ENCODE peak calls at places on chromosomes 7 and 10, in four cellular contexts. G is A549, F is HepG2, C is K562. O is an unnamed sample.
A peak's percentile ranks its signal among the peaks of the same experiment; 100 is the strongest.

GRCh38 chr10:87867453-87867852 is 4.0 kb downstream of the PTEN start:
- DNase-seq in G (no peak), F (no peak), C (no peak), O (no peak)

GRCh38 chr7:149821191-149822148 is 16.7 kb upstream of the ZNF862 start:
- DNase-seq in G (no peak), F (peak; percentile 11), C (no peak), O (no peak)

GRCh38 chr7:147978651-147979050 is 611.9 kb upstream of the C7orf33 start:
- DNase-seq in G (no peak), F (no peak), C (no peak), O (no peak)

GRCh38 chr10:17113889-17114288 is 15.7 kb downstream of the CUBN start:
- DNase-seq in G (no peak), F (no peak), C (no peak), O (no peak)

GRCh38 chr7:138752568-138753518 is 45.0 kb upstream of the TMEM213 start:
- DNase-seq in G (peak; percentile 26), F (peak; percentile 92), C (no peak), O (peak; percentile 23)

GRCh38 chr7:24705481-24705954 is 51.7 kb downstream of the GSDME start:
- DNase-seq in G (no peak), F (no peak), C (no peak), O (no peak)

GRCh38 chr7:27178366-27178765 is 4.2 kb upstream of the HOXA10 start:
- DNase-seq in G (no peak), F (no peak), C (no peak), O (no peak)

GRCh38 chr10:31648966-31649365 is 279.7 kb downstream of the ARHGAP12 start:
- DNase-seq in G (no peak), F (no peak), C (no peak), O (no peak)

GRCh38 chr7:51324206-51324884 is 7.7 kb upstream of the COBL start:
- DNase-seq in G (no peak), F (no peak), C (no peak), O (no peak)

GRCh38 chr7:114653391-114654088 is 238.9 kb downstream of the FOXP2 start:
- DNase-seq in G (no peak), F (no peak), C (no peak), O (no peak)

GRCh38 chr7:44134943-44135628 is 6.0 kb downstream of the MYL7 start:
- DNase-seq in G (no peak), F (no peak), C (no peak), O (no peak)

GRCh38 chr10:73110345-73110849 is at the start of gene NUDT13:
- DNase-seq in G (peak; percentile 77), F (peak; percentile 83), C (peak; percentile 91), O (peak; percentile 56)

GRCh38 chr10:43226441-43226840 is 40.4 kb downstream of the RASGEF1A start:
- DNase-seq in G (no peak), F (no peak), C (no peak), O (peak; percentile 3)

GRCh38 chr7:107111196-107111595 is 57.6 kb upstream of the HBP1 start:
- DNase-seq in G (no peak), F (no peak), C (no peak), O (no peak)

GRCh38 chr7:46131916-46132795 is 211.1 kb upstream of the IGFBP3 start:
- DNase-seq in G (no peak), F (peak; percentile 43), C (no peak), O (peak; percentile 31)

GRCh38 chr7:7732566-7733290 is 14.3 kb upstream of the RPA3 start:
- DNase-seq in G (no peak), F (peak; percentile 70), C (no peak), O (no peak)

GRCh38 chr10:3554121-3554522 is 230.9 kb downstream of the KLF6 start:
- DNase-seq in G (no peak), F (no peak), C (no peak), O (no peak)

GRCh38 chr7:70027864-70028263 is 429.6 kb downstream of the AUTS2 start:
- DNase-seq in G (no peak), F (no peak), C (no peak), O (no peak)
- TF ChIP-seq NR3C1 in G (no peak), F (no peak), C (no peak), O (no peak)

DNA sequence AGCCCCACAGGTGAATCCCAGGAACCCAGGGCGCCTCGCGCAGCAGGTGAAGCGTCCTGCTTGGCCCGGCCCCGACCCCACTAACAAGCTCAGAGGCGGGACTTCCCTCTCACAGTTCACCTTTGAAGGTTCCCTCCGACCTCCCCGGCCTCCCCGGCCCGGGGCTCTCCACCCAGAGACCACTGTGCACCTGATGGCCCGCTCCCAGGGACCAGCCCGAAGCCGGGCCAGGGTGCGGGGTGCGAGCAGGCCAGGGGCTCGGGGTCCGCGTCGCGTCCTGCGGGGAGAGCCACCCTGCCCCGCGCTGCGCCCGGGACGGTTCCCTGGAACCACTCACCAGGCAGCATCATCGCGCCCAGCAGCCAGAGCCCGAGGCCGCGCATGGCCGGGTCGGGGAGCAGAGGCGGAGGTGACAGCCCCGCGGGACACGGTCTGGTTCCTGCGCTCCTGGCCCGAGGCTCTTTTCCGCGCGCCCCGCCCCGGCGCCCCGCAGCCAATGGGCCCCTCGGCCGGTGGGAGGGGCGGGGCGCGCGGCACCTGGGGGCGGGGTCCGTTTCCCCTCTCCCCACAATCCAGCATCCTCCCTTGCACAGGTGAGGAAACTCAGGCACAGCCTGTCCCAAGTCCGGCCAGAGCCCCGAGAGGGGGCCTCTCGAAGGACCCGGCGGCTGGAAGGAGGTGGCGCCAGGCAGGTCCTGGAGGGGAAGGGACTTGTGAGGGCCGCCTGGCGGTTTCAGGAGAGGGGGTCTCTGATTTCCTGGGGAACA is at the start of gene ADAM8:
- DNase-seq in G (no peak), F (no peak), C (peak; percentile 37), O (peak; percentile 87)
- TF ChIP-seq ESRRA in G (no peak), F (no peak), C (no peak), O (peak; percentile 36)

DNA sequence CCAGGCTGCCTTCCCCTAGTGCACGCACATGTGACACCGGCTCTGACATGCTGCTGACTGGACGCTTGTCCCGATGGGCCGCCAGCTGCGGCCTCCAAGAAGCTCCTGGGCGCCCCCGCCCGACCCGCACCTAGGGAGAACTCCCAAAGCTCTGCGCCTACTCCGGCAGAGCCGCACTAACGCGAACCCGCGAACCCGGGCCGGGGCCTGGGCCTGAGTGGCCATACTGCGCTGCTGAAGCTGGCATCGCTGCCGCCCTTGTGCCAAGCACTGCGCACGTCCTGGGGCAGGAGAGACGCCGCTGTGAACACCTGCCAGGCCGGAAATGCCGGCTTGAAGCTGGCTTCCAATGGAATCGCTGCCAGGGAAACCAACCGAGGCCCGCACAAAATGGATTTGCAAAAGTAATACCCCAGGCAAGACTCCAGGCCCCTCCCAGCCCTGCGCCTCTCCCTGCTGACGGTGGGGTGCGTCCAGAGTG is 85.1 kb downstream of the WASHC2A start:
- DNase-seq in G (no peak), F (no peak), C (peak; percentile 53), O (peak; percentile 66)
- TF ChIP-seq NR3C1 in G (no peak), F (no peak), C (no peak), O (no peak)

GRCh38 chr7:76292206-76292573 is 10.3 kb upstream of the HSPB1 start:
- DNase-seq in G (no peak), F (peak; percentile 40), C (no peak), O (no peak)

GRCh38 chr7:76286842-76287403 is 15.6 kb upstream of the HSPB1 start:
- DNase-seq in G (no peak), F (no peak), C (no peak), O (no peak)

GRCh38 chr7:76294344-76295024 is 8.0 kb upstream of the HSPB1 start:
- DNase-seq in G (peak; percentile 83), F (peak; percentile 65), C (peak; percentile 86), O (peak; percentile 85)

GRCh38 chr7:76293407-76293901 is 9.0 kb upstream of the HSPB1 start:
- DNase-seq in G (no peak), F (no peak), C (no peak), O (no peak)

DNA sequence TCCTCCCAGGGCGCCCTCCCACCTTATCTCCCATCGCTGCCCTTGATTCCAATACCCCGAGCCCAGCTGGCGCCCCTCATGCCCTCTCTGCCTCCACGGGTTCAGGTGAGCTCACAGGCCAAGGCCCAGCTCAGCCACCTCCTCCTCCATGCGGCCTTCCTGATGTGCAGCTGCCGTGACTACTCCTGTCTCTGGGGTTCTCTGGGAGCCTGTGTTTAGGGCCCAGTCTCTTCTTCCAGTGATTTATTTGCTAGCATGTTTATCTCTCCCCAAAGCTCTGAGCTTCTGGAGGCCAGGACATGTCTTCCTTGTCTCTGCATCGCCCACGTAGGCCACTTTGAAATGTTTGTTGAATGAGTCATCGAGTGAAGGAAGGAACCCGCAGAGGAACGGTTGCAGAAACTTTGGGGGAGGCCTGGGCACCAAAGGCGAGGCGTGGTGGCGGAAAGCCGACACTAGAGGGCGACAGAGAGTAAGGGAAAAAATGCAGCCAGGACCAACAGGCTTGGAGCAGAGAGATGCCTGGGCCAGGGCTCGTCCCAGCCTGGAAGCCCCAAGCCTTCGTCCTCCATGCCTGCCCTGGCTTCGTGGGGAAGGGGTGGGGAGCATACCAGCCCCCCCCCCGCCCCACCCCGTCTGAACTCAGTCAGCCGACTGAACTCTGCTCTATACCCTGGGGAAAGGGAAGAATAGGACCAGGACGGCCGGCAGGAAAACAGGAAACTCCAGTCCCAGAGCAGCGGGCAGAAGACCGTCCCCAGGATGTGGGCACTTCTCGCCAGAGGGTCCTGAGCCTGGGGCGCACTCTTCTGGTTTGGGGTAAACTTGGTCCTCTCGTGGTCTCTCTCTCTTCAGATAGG is 10.9 kb upstream of the HSPB1 start:
- DNase-seq in G (peak; percentile 91), F (peak; percentile 88), C (peak; percentile 96), O (peak; percentile 93)
- TF ChIP-seq ESRRA in G (no peak), F (peak; percentile 60), C (peak; percentile 70), O (no peak)

GRCh38 chr7:137445268-137445667 is 101.7 kb upstream of the PTN start:
- DNase-seq in G (no peak), F (no peak), C (no peak), O (no peak)
- TF ChIP-seq NR3C1 in G (no peak), F (no peak), C (no peak), O (no peak)

GRCh38 chr7:33852838-33853237 is 52.5 kb upstream of the BMPER start:
- DNase-seq in G (no peak), F (no peak), C (no peak), O (no peak)

GRCh38 chr7:33854951-33855350 is 50.4 kb upstream of the BMPER start:
- DNase-seq in G (no peak), F (no peak), C (no peak), O (no peak)

GRCh38 chr7:33850768-33851167 is 54.6 kb upstream of the BMPER start:
- DNase-seq in G (no peak), F (no peak), C (no peak), O (no peak)

GRCh38 chr7:33854178-33854577 is 51.2 kb upstream of the BMPER start:
- DNase-seq in G (no peak), F (no peak), C (no peak), O (no peak)

DNA sequence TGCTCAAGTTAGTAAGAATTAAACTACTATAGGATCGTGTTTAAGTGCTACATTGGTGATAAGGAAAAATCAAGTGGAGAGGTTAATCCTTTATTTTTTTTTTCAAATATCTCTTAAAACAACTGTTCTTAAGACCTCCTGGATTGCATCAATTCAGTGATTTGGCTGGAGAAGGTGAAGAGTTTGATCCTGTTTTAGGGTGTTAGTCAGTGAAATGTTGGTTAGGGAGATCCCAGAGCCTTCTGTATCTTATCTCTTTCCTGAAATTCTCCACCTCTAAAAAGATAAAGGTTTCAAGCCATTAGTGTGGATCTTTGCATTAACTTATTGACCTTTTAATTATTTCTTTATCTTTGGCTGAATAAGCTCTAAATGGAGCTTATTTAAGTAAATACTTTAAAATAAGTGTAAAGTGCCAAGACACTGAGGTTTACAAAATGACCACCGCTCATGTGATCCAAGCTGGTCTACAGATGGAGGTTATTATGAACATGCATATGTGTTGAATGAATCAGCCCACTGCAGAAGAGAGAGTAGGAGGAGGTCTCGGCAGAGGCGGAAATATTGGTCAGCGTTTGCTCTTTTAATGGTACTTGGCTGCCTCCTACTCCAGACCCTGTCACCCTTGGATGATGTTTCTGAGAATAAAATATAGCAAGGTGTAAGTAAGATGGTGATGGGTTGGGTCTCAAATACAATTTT is 51.8 kb upstream of the BMPER start:
- DNase-seq in G (no peak), F (no peak), C (no peak), O (no peak)
- TF ChIP-seq ESRRA in G (no peak), F (no peak), C (no peak), O (no peak)